ENCODE peak calls at places on chromosome 11, in five cellular contexts. One of them, this sample, is unnamed.

GRCh38 chr11:31045335-31045734 is 324.2 kb downstream of the DCDC1 start:
- DNase-seq in Right ventricle myocardium inferior: no peak
- DNase-seq in stimulated activated CD4-positive, alpha-beta T cell treated with anti-CD3 and anti-CD28 coated beads, Interleukin-15, amount 100 ng/mL, for 1 hour: no peak
- DNase-seq in heart right ventricle: no peak
- DNase-seq in lung: no peak
- DNase-seq in this sample: no peak

GRCh38 chr11:123382555-123383074 is 47.5 kb upstream of the GRAMD1B start:
- DNase-seq in Right ventricle myocardium inferior: no peak
- DNase-seq in stimulated activated CD4-positive, alpha-beta T cell treated with anti-CD3 and anti-CD28 coated beads, Interleukin-15, amount 100 ng/mL, for 1 hour: no peak
- DNase-seq in heart right ventricle: no peak
- DNase-seq in lung: no peak
- DNase-seq in this sample: no peak

GRCh38 chr11:77959434-77959833 is 35.0 kb downstream of the INTS4 start:
- DNase-seq in Right ventricle myocardium inferior: no peak
- DNase-seq in stimulated activated CD4-positive, alpha-beta T cell treated with anti-CD3 and anti-CD28 coated beads, Interleukin-15, amount 100 ng/mL, for 1 hour: no peak
- DNase-seq in heart right ventricle: no peak
- DNase-seq in lung: no peak
- DNase-seq in this sample: no peak

GRCh38 chr11:106152013-106152412 is 74.6 kb downstream of the AASDHPPT start:
- DNase-seq in Right ventricle myocardium inferior: no peak
- DNase-seq in stimulated activated CD4-positive, alpha-beta T cell treated with anti-CD3 and anti-CD28 coated beads, Interleukin-15, amount 100 ng/mL, for 1 hour: no peak
- DNase-seq in heart right ventricle: no peak
- DNase-seq in lung: peak; percentile 29
- DNase-seq in this sample: no peak

GRCh38 chr11:6323291-6323905 is 3.1 kb upstream of the CAVIN3 start:
- DNase-seq in Right ventricle myocardium inferior: no peak
- DNase-seq in stimulated activated CD4-positive, alpha-beta T cell treated with anti-CD3 and anti-CD28 coated beads, Interleukin-15, amount 100 ng/mL, for 1 hour: no peak
- DNase-seq in heart right ventricle: no peak
- DNase-seq in lung: no peak
- DNase-seq in this sample: no peak

GRCh38 chr11:79054636-79055035 is 386.2 kb downstream of the TENM4 start:
- DNase-seq in Right ventricle myocardium inferior: no peak
- DNase-seq in stimulated activated CD4-positive, alpha-beta T cell treated with anti-CD3 and anti-CD28 coated beads, Interleukin-15, amount 100 ng/mL, for 1 hour: no peak
- DNase-seq in heart right ventricle: no peak
- DNase-seq in lung: no peak
- DNase-seq in this sample: no peak

GRCh38 chr11:6888830-6889229 is 3.5 kb downstream of the OR2D2 start:
- DNase-seq in Right ventricle myocardium inferior: no peak
- DNase-seq in stimulated activated CD4-positive, alpha-beta T cell treated with anti-CD3 and anti-CD28 coated beads, Interleukin-15, amount 100 ng/mL, for 1 hour: no peak
- DNase-seq in heart right ventricle: no peak
- DNase-seq in lung: no peak
- DNase-seq in this sample: no peak

GRCh38 chr11:19164230-19164855 is 37.4 kb downstream of the CSRP3 start:
- DNase-seq in Right ventricle myocardium inferior: no peak
- DNase-seq in stimulated activated CD4-positive, alpha-beta T cell treated with anti-CD3 and anti-CD28 coated beads, Interleukin-15, amount 100 ng/mL, for 1 hour: no peak
- DNase-seq in heart right ventricle: no peak
- DNase-seq in lung: no peak
- DNase-seq in this sample: no peak

GRCh38 chr11:57444362-57445074 is 15.8 kb upstream of the RTN4RL2 start:
- DNase-seq in Right ventricle myocardium inferior: no peak
- DNase-seq in stimulated activated CD4-positive, alpha-beta T cell treated with anti-CD3 and anti-CD28 coated beads, Interleukin-15, amount 100 ng/mL, for 1 hour: no peak
- DNase-seq in heart right ventricle: no peak
- DNase-seq in lung: no peak
- DNase-seq in this sample: no peak

GRCh38 chr11:67311556-67312082 is 8.3 kb downstream of the SSH3 start:
- DNase-seq in Right ventricle myocardium inferior: peak; percentile 16
- DNase-seq in stimulated activated CD4-positive, alpha-beta T cell treated with anti-CD3 and anti-CD28 coated beads, Interleukin-15, amount 100 ng/mL, for 1 hour: no peak
- DNase-seq in heart right ventricle: no peak
- DNase-seq in lung: no peak
- DNase-seq in this sample: no peak

GRCh38 chr11:110000045-110000502 is 93.1 kb upstream of the ZC3H12C start:
- DNase-seq in Right ventricle myocardium inferior: no peak
- DNase-seq in stimulated activated CD4-positive, alpha-beta T cell treated with anti-CD3 and anti-CD28 coated beads, Interleukin-15, amount 100 ng/mL, for 1 hour: no peak
- DNase-seq in heart right ventricle: no peak
- DNase-seq in lung: no peak
- DNase-seq in this sample: no peak

GRCh38 chr11:45204761-45205160 is 58.3 kb downstream of the PRDM11 start:
- DNase-seq in Right ventricle myocardium inferior: no peak
- DNase-seq in stimulated activated CD4-positive, alpha-beta T cell treated with anti-CD3 and anti-CD28 coated beads, Interleukin-15, amount 100 ng/mL, for 1 hour: no peak
- DNase-seq in heart right ventricle: no peak
- DNase-seq in lung: no peak
- DNase-seq in this sample: no peak

GRCh38 chr11:120034881-120035620 is 102.9 kb downstream of the TRIM29 start:
- DNase-seq in Right ventricle myocardium inferior: no peak
- DNase-seq in stimulated activated CD4-positive, alpha-beta T cell treated with anti-CD3 and anti-CD28 coated beads, Interleukin-15, amount 100 ng/mL, for 1 hour: no peak
- DNase-seq in heart right ventricle: no peak
- DNase-seq in lung: no peak
- DNase-seq in this sample: no peak

GRCh38 chr11:108562746-108563581 is 30.6 kb downstream of the EXPH5 start:
- DNase-seq in Right ventricle myocardium inferior: no peak
- DNase-seq in stimulated activated CD4-positive, alpha-beta T cell treated with anti-CD3 and anti-CD28 coated beads, Interleukin-15, amount 100 ng/mL, for 1 hour: no peak
- DNase-seq in heart right ventricle: no peak
- DNase-seq in lung: no peak
- DNase-seq in this sample: no peak

GRCh38 chr11:441418-442274 is at the start of gene ANO9:
- DNase-seq in Right ventricle myocardium inferior: no peak
- DNase-seq in stimulated activated CD4-positive, alpha-beta T cell treated with anti-CD3 and anti-CD28 coated beads, Interleukin-15, amount 100 ng/mL, for 1 hour: peak; percentile 28
- DNase-seq in heart right ventricle: no peak
- DNase-seq in lung: peak; percentile 67
- DNase-seq in this sample: peak; percentile 91

GRCh38 chr11:844693-845644 is 2.3 kb downstream of the TSPAN4 start:
- DNase-seq in Right ventricle myocardium inferior: peak; percentile 94
- DNase-seq in stimulated activated CD4-positive, alpha-beta T cell treated with anti-CD3 and anti-CD28 coated beads, Interleukin-15, amount 100 ng/mL, for 1 hour: no peak
- DNase-seq in heart right ventricle: peak; percentile 91
- DNase-seq in lung: peak; percentile 94
- DNase-seq in this sample: peak; percentile 85

GRCh38 chr11:80320765-80321164 is 879.9 kb upstream of the TENM4 start:
- DNase-seq in Right ventricle myocardium inferior: no peak
- DNase-seq in stimulated activated CD4-positive, alpha-beta T cell treated with anti-CD3 and anti-CD28 coated beads, Interleukin-15, amount 100 ng/mL, for 1 hour: no peak
- DNase-seq in heart right ventricle: no peak
- DNase-seq in lung: no peak
- DNase-seq in this sample: no peak

GRCh38 chr11:45252134-45252856 is 33.8 kb downstream of the SYT13 start:
- DNase-seq in Right ventricle myocardium inferior: peak; percentile 82
- DNase-seq in stimulated activated CD4-positive, alpha-beta T cell treated with anti-CD3 and anti-CD28 coated beads, Interleukin-15, amount 100 ng/mL, for 1 hour: no peak
- DNase-seq in heart right ventricle: peak; percentile 73
- DNase-seq in lung: no peak
- DNase-seq in this sample: peak; percentile 28

GRCh38 chr11:1358286-1358685 is 31.4 kb upstream of the BRSK2 start:
- DNase-seq in Right ventricle myocardium inferior: peak; percentile 52
- DNase-seq in stimulated activated CD4-positive, alpha-beta T cell treated with anti-CD3 and anti-CD28 coated beads, Interleukin-15, amount 100 ng/mL, for 1 hour: no peak
- DNase-seq in heart right ventricle: peak; percentile 32
- DNase-seq in lung: no peak
- DNase-seq in this sample: no peak

GRCh38 chr11:87224486-87224885 is 186.8 kb downstream of the TMEM135 start:
- DNase-seq in Right ventricle myocardium inferior: no peak
- DNase-seq in stimulated activated CD4-positive, alpha-beta T cell treated with anti-CD3 and anti-CD28 coated beads, Interleukin-15, amount 100 ng/mL, for 1 hour: no peak
- DNase-seq in heart right ventricle: no peak
- DNase-seq in lung: no peak
- DNase-seq in this sample: no peak

GRCh38 chr11:66985508-66986177 is 10.5 kb downstream of the C11orf86 start:
- DNase-seq in Right ventricle myocardium inferior: peak; percentile 83
- DNase-seq in stimulated activated CD4-positive, alpha-beta T cell treated with anti-CD3 and anti-CD28 coated beads, Interleukin-15, amount 100 ng/mL, for 1 hour: no peak
- DNase-seq in heart right ventricle: peak; percentile 74
- DNase-seq in lung: no peak
- DNase-seq in this sample: no peak

GRCh38 chr11:27076121-27076589 is 35.5 kb downstream of the BBOX1 start:
- DNase-seq in Right ventricle myocardium inferior: no peak
- DNase-seq in stimulated activated CD4-positive, alpha-beta T cell treated with anti-CD3 and anti-CD28 coated beads, Interleukin-15, amount 100 ng/mL, for 1 hour: no peak
- DNase-seq in heart right ventricle: no peak
- DNase-seq in lung: no peak
- DNase-seq in this sample: no peak

GRCh38 chr11:2899080-2899783 is 13.7 kb upstream of the CDKN1C start:
- DNase-seq in Right ventricle myocardium inferior: no peak
- DNase-seq in stimulated activated CD4-positive, alpha-beta T cell treated with anti-CD3 and anti-CD28 coated beads, Interleukin-15, amount 100 ng/mL, for 1 hour: no peak
- DNase-seq in heart right ventricle: no peak
- DNase-seq in lung: no peak
- DNase-seq in this sample: no peak

GRCh38 chr11:45651841-45652745 is 13.3 kb downstream of the CHST1 start:
- DNase-seq in Right ventricle myocardium inferior: no peak
- DNase-seq in stimulated activated CD4-positive, alpha-beta T cell treated with anti-CD3 and anti-CD28 coated beads, Interleukin-15, amount 100 ng/mL, for 1 hour: no peak
- DNase-seq in heart right ventricle: no peak
- DNase-seq in lung: no peak
- DNase-seq in this sample: no peak

GRCh38 chr11:119218141-119218878 is 12.2 kb downstream of the CBL start:
- DNase-seq in Right ventricle myocardium inferior: no peak
- DNase-seq in stimulated activated CD4-positive, alpha-beta T cell treated with anti-CD3 and anti-CD28 coated beads, Interleukin-15, amount 100 ng/mL, for 1 hour: no peak
- DNase-seq in heart right ventricle: no peak
- DNase-seq in lung: no peak
- DNase-seq in this sample: no peak

GRCh38 chr11:78221396-78222315 is 32.9 kb downstream of the USP35 start:
- DNase-seq in Right ventricle myocardium inferior: no peak
- DNase-seq in stimulated activated CD4-positive, alpha-beta T cell treated with anti-CD3 and anti-CD28 coated beads, Interleukin-15, amount 100 ng/mL, for 1 hour: no peak
- DNase-seq in heart right ventricle: no peak
- DNase-seq in lung: no peak
- DNase-seq in this sample: no peak

GRCh38 chr11:67345247-67345948 is 7.9 kb downstream of the POLD4 start:
- DNase-seq in Right ventricle myocardium inferior: no peak
- DNase-seq in stimulated activated CD4-positive, alpha-beta T cell treated with anti-CD3 and anti-CD28 coated beads, Interleukin-15, amount 100 ng/mL, for 1 hour: no peak
- DNase-seq in heart right ventricle: no peak
- DNase-seq in lung: no peak
- DNase-seq in this sample: peak; percentile 42

GRCh38 chr11:35288817-35289541 is 130.4 kb downstream of the SLC1A2 start:
- DNase-seq in Right ventricle myocardium inferior: no peak
- DNase-seq in stimulated activated CD4-positive, alpha-beta T cell treated with anti-CD3 and anti-CD28 coated beads, Interleukin-15, amount 100 ng/mL, for 1 hour: no peak
- DNase-seq in heart right ventricle: no peak
- DNase-seq in lung: no peak
- DNase-seq in this sample: no peak

GRCh38 chr11:77560605-77561004 is 29.1 kb upstream of the AQP11 start:
- DNase-seq in Right ventricle myocardium inferior: no peak
- DNase-seq in stimulated activated CD4-positive, alpha-beta T cell treated with anti-CD3 and anti-CD28 coated beads, Interleukin-15, amount 100 ng/mL, for 1 hour: no peak
- DNase-seq in heart right ventricle: no peak
- DNase-seq in lung: peak; percentile 22
- DNase-seq in this sample: no peak

GRCh38 chr11:44751066-44751465 is 24.3 kb downstream of the TSPAN18 start:
- DNase-seq in Right ventricle myocardium inferior: peak; percentile 56
- DNase-seq in stimulated activated CD4-positive, alpha-beta T cell treated with anti-CD3 and anti-CD28 coated beads, Interleukin-15, amount 100 ng/mL, for 1 hour: no peak
- DNase-seq in heart right ventricle: no peak
- DNase-seq in lung: no peak
- DNase-seq in this sample: no peak